ENCODE peak calls at places on chromosome 18, in four cellular contexts. V, D, R and W are unnamed samples.

GRCh38 chr18:10482985-10483949 is 28.8 kb downstream of the APCDD1 start:
- DNase-seq in V (no peak), D (no peak), R (no peak), W (no peak)

GRCh38 chr18:77341527-77341926 is 91.9 kb downstream of the GALR1 start:
- DNase-seq in V (no peak), D (no peak), R (no peak), W (no peak)

GRCh38 chr18:68104036-68104435 is 587.5 kb upstream of the DSEL start:
- DNase-seq in V (no peak), D (no peak), R (no peak), W (no peak)

GRCh38 chr18:33123852-33124251 is 316.7 kb downstream of the CCDC178 start:
- DNase-seq in V (no peak), D (peak; percentile 64), R (no peak), W (no peak)

GRCh38 chr18:23722646-23723045 is 33.4 kb downstream of the LAMA3 start:
- DNase-seq in V (no peak), D (no peak), R (no peak), W (no peak)

GRCh38 chr18:51890762-51891161 is 449.2 kb upstream of the DCC start:
- DNase-seq in V (no peak), D (peak; percentile 76), R (no peak), W (no peak)

GRCh38 chr18:79855147-79855910 is 57.6 kb downstream of the KCNG2 start:
- DNase-seq in V (no peak), D (no peak), R (no peak), W (peak; percentile 6)

GRCh38 chr18:34153711-34154110 is 71.0 kb downstream of the NOL4 start:
- DNase-seq in V (no peak), D (no peak), R (no peak), W (no peak)